ENCODE peak calls at places on chromosomes 3 and 15, in four cellular contexts. D is GM23248, G is right cardiac atrium, A is transverse colon. V is an unnamed sample.

GRCh38 chr3:134311265-134311664 is 60.6 kb upstream of the RYK start:
- DNase-seq in A (no peak), D (peak), G (no peak), V (no peak)

GRCh38 chr15:57018151-57018550 is 99.7 kb downstream of the TCF12 start:
- DNase-seq in A (no peak), D (peak), G (no peak), V (no peak)

GRCh38 chr15:58360421-58361090 is 71.2 kb upstream of the LIPC start:
- DNase-seq in D (no peak), G (no peak), A (no peak), V (no peak)

GRCh38 chr3:135125171-135125801 is 330.2 kb downstream of the EPHB1 start:
- DNase-seq in D (peak), A (no peak), G (no peak), V (no peak)

GRCh38 chr15:60583194-60583593 is 104.3 kb upstream of the ICE2 start:
- DNase-seq in A (no peak), D (no peak), G (no peak), V (no peak)

GRCh38 chr15:100873029-100873677 is 6.5 kb upstream of the ALDH1A3 start:
- DNase-seq in G (no peak), A (peak), D (peak), V (peak)

GRCh38 chr3:14410501-14411165 is 8.2 kb downstream of the SLC6A6 start:
- DNase-seq in G (no peak), A (peak), D (peak), V (no peak)

GRCh38 chr3:108103971-108104797 is 13.4 kb upstream of the CD47 start:
- DNase-seq in D (peak), A (no peak), G (peak), V (no peak)

GRCh38 chr3:12993623-12994356 is 79.4 kb downstream of the IQSEC1 start:
- DNase-seq in D (peak), G (peak), A (peak), V (no peak)

GRCh38 chr15:99213187-99213811 is 36.1 kb downstream of the TTC23 start:
- DNase-seq in A (peak), D (peak), G (peak), V (no peak)

GRCh38 chr3:12425850-12426579 is 58.3 kb upstream of the TSEN2 start:
- DNase-seq in A (no peak), G (no peak), D (no peak), V (no peak)

GRCh38 chr3:126111566-126112475 is 27.9 kb upstream of the SLC41A3 start:
- DNase-seq in A (peak), D (no peak), G (no peak), V (no peak)

GRCh38 chr3:8646313-8646938 is 1.8 kb upstream of the SSUH2 start:
- DNase-seq in A (no peak), D (no peak), G (no peak), V (no peak)

GRCh38 chr15:39663684-39664083 is 82.8 kb downstream of the THBS1 start:
- DNase-seq in G (no peak), A (no peak), D (peak), V (no peak)
- H3K27ac ChIP-seq in G (no peak), A (no peak), D (no peak), V (no peak)

GRCh38 chr3:141934354-141934753 is 57.9 kb downstream of the ATP1B3 start:
- DNase-seq in G (no peak), A (no peak), D (no peak), V (no peak)
- H3K27ac ChIP-seq in G (no peak), A (no peak), D (no peak), V (no peak)

DNA sequence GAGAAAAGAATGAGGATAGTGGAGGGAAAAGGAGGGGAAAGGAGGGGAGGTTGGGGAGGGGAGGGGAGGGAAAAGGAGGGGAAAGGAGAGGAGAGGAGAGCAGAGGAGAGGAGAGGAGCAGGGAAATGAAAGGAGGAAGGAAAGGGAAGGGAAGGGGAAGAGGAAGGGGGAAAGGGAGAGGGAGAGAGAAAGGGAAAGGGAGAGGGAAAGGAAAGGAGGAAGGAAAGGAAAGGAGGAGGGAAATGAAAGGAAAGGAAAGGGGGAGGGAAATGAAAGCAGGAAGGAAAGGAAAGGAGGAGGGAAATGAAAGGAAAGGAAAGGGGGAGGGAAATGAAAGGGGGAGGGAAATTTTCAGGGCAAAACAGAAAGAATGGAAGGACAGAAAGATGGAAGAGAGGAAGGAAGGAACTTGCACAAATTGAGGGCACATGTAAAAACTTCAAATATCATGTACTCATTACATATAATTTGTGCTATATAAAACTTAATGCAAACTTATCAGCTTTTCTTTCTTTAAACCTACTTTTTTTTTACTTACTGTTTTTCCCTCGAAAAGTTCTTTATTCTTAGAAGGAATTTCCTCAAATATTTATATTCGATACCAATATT is 148.0 kb downstream of the ZBTB20 start:
- DNase-seq in D (no peak), G (no peak), A (no peak), V (no peak)
- H3K27ac ChIP-seq in D (no peak), G (no peak), A (no peak), V (no peak)

GRCh38 chr15:52569244-52569585 is 385 bp upstream of the ARPP19 start:
- DNase-seq in D (no peak), G (no peak), A (no peak), V (no peak)
- H3K27ac ChIP-seq in D (peak), G (peak), A (peak), V (peak)

V was measured in naive thymus-derived CD4-positive, alpha-beta T cell.